ENCODE peak calls at places on chromosome 21, in five cellular contexts. K is mucosa of gallbladder, G is NCI-H1436, J is upper lobe of right lung, M is psoas muscle. F is an unnamed sample.

GRCh38 chr21:35896060-35896459 is 164.3 kb downstream of the SETD4 start:
- DNase-seq in K (no peak), G (no peak), J (no peak), M (no peak), F (no peak)

GRCh38 chr21:35254752-35255138 is 205.6 kb upstream of the RUNX1 start:
- DNase-seq in J (no peak), G (no peak), K (no peak), M (no peak), F (no peak)

GRCh38 chr21:33036430-33037162 is 10.9 kb downstream of the OLIG2 start:
- DNase-seq in J (no peak), K (peak; percentile 19), M (no peak), G (no peak), F (no peak)

GRCh38 chr21:45880097-45881068 is 101.2 kb upstream of the COL6A1 start:
- DNase-seq in J (peak; percentile 75), K (peak; percentile 32), G (peak; percentile 44), M (peak; percentile 56), F (peak; percentile 67)

GRCh38 chr21:44297525-44298290 is 2.1 kb upstream of the PFKL start:
- DNase-seq in G (peak; percentile 78), J (peak; percentile 91), M (peak; percentile 85), K (peak; percentile 87), F (peak; percentile 65)

GRCh38 chr21:17491716-17492414 is 21.0 kb upstream of the CXADR start:
- DNase-seq in M (no peak), G (no peak), K (peak; percentile 52), J (no peak), F (no peak)

GRCh38 chr21:34836103-34836932 is 167.5 kb downstream of the CLIC6 start:
- DNase-seq in J (peak; percentile 88), M (peak; percentile 88), K (peak; percentile 51), G (no peak), F (no peak)

GRCh38 chr21:20874202-20874601 is 124.0 kb upstream of the NCAM2 start:
- DNase-seq in M (no peak), G (no peak), J (no peak), K (no peak), F (no peak)